ENCODE peak calls at places on chromosome 20, in nine cellular contexts. Y is right lobe of liver; A is OCI-LY7; T is WERI-Rb-1; O is CD8-positive, alpha-beta T cell; H is SJSA1; V is thoracic aorta; Q is fibroblast of pulmonary artery; F is A549. D is an unnamed sample.

GRCh38 chr20:37486186-37486999 is 34.7 kb upstream of the NNAT start:
- DNase-seq in F (no peak), Y (no peak), H (no peak), V (no peak), O (no peak), T (no peak), A (no peak), Q (no peak), D (no peak)

GRCh38 chr20:40073535-40074111 is 615.4 kb downstream of the MAFB start:
- DNase-seq in T (no peak), Q (no peak), F (no peak), A (no peak), O (no peak), Y (no peak), V (no peak), H (no peak), D (peak; percentile 28)

GRCh38 chr20:5864873-5865582 is 85.3 kb downstream of the TRMT6 start:
- DNase-seq in T (no peak), F (no peak), Q (peak; percentile 83), H (no peak), O (no peak), V (no peak), Y (no peak), A (no peak), D (peak; percentile 85)

GRCh38 chr20:1328680-1329330 is at the start of gene SDCBP2:
- DNase-seq in Y (peak; percentile 74), H (no peak), O (no peak), V (no peak), A (no peak), T (no peak), Q (no peak), F (no peak), D (no peak)

GRCh38 chr20:57195023-57195758 is 71.2 kb downstream of the BMP7 start:
- DNase-seq in H (peak; percentile 87), Y (no peak), T (no peak), O (no peak), F (no peak), A (no peak), V (no peak), Q (no peak), D (no peak)

GRCh38 chr20:32959351-32960221 is 44.6 kb downstream of the SUN5 start:
- DNase-seq in O (no peak), H (no peak), Q (no peak), F (no peak), A (no peak), V (no peak), T (no peak), Y (no peak), D (no peak)

GRCh38 chr20:8578191-8578690 is 446.2 kb downstream of the PLCB1 start:
- DNase-seq in T (no peak), V (no peak), A (no peak), O (no peak), Q (no peak), Y (no peak), F (no peak), H (no peak), D (no peak)

GRCh38 chr20:21118138-21118537 is 7.7 kb upstream of the KIZ start:
- DNase-seq in H (no peak), V (no peak), T (no peak), A (no peak), F (no peak), O (no peak), Y (no peak), Q (no peak), D (no peak)

GRCh38 chr20:21099653-21100589 is 6.2 kb downstream of the LINC00237 start:
- DNase-seq in T (no peak), Y (peak; percentile 57), V (no peak), A (peak; percentile 69), H (peak; percentile 39), Q (peak; percentile 10), O (peak; percentile 32), F (no peak), D (no peak)

GRCh38 chr20:38023181-38024085 is 9.8 kb downstream of the TTI1 start:
- DNase-seq in O (no peak), Q (peak; percentile 64), V (no peak), Y (no peak), F (no peak), A (no peak), H (peak; percentile 46), T (no peak), D (peak; percentile 95)

GRCh38 chr20:17882834-17883591 is 85.6 kb downstream of the SNX5 start:
- DNase-seq in F (no peak), V (no peak), A (no peak), Q (no peak), O (no peak), Y (no peak), H (no peak), T (peak; percentile 62), D (no peak)

GRCh38 chr20:20594171-20594530 is 118.3 kb downstream of the RALGAPA2 start:
- DNase-seq in Q (peak; percentile 57), F (peak; percentile 27), H (peak; percentile 2), V (no peak), T (no peak), O (no peak), Y (no peak), A (peak; percentile 38), D (peak; percentile 67)

GRCh38 chr20:64130876-64131275 is 23.5 kb upstream of the NPBWR2 start:
- DNase-seq in F (no peak), O (no peak), Q (no peak), A (no peak), Y (no peak), T (no peak), V (no peak), H (no peak), D (no peak)

GRCh38 chr20:61186771-61187170 is 65.3 kb upstream of the CDH4 start:
- DNase-seq in Q (peak; percentile 33), O (no peak), Y (no peak), V (no peak), A (no peak), T (no peak), H (no peak), F (no peak), D (peak; percentile 53)

GRCh38 chr20:33655164-33655563 is 7.0 kb upstream of the C20orf144 start:
- DNase-seq in F (no peak), O (no peak), A (no peak), T (no peak), V (no peak), Y (no peak), H (no peak), Q (no peak), D (no peak)

GRCh38 chr20:61840661-61841455 is 224.8 kb downstream of the TAF4 start:
- DNase-seq in H (no peak), Y (peak; percentile 3), F (no peak), A (no peak), Q (no peak), T (no peak), O (no peak), V (no peak), D (no peak)

GRCh38 chr20:59932616-59933295 is 681 bp downstream of the SYCP2 start:
- DNase-seq in F (no peak), T (no peak), A (no peak), Q (no peak), H (no peak), Y (no peak), O (no peak), V (no peak), D (no peak)
- H3K4me3 ChIP-seq in F (peak overlapping the region; percentile 66), T (no peak overlapping the region), A (no peak overlapping the region), Q (no peak overlapping the region), H (no peak overlapping the region), Y (no peak overlapping the region), O (peak overlapping the region; percentile 34), V (peak overlapping the region; percentile 90), D (no peak overlapping the region)

GRCh38 chr20:41145317-41145716 is 8.0 kb downstream of the PLCG1 start:
- DNase-seq in V (no peak), F (no peak), Y (no peak), T (no peak), H (no peak), Q (no peak), A (no peak), O (no peak), D (no peak)
- H3K4me3 ChIP-seq in V (no peak overlapping the region), F (no peak overlapping the region), Y (no peak overlapping the region), T (no peak overlapping the region), H (no peak overlapping the region), Q (no peak overlapping the region), A (no peak overlapping the region), O (peak overlapping the region; percentile 29), D (no peak overlapping the region)

GRCh38 chr20:46056970-46057855 is 28.2 kb downstream of the SLC12A5 start:
- DNase-seq in F (no peak), V (no peak), Q (peak; percentile 57), A (no peak), H (peak; percentile 26), T (no peak), Y (peak; percentile 54), O (peak; percentile 25), D (peak; percentile 52)

GRCh38 chr20:46056027-46056833 is 27.2 kb downstream of the SLC12A5 start:
- DNase-seq in O (no peak), Q (no peak), T (no peak), Y (no peak), A (no peak), V (no peak), F (no peak), H (no peak), D (no peak)

GRCh38 chr20:46058656-46059281 is 29.8 kb downstream of the SLC12A5 start:
- DNase-seq in A (no peak), T (no peak), H (no peak), V (no peak), Y (no peak), Q (no peak), O (no peak), F (no peak), D (no peak)

GRCh38 chr20:46060301-46060881 is 29.4 kb downstream of the NCOA5 start:
- DNase-seq in T (no peak), A (peak; percentile 82), V (no peak), Q (peak; percentile 10), O (no peak), Y (no peak), H (no peak), F (no peak), D (no peak)

GRCh38 chr20:46057856-46058655 is 29.0 kb downstream of the SLC12A5 start:
- DNase-seq in T (no peak), O (peak; percentile 11), H (peak; percentile 23), F (no peak), V (no peak), Q (peak; percentile 50), Y (peak; percentile 47), A (no peak), D (peak; percentile 51)
- H3K4me3 ChIP-seq in T (no peak overlapping the region), O (no peak overlapping the region), H (no peak overlapping the region), F (no peak overlapping the region), V (peak overlapping the region; percentile 66), Q (peak overlapping the region; percentile 42), Y (no peak overlapping the region), A (no peak overlapping the region), D (peak overlapping the region; percentile 38)

DNA sequence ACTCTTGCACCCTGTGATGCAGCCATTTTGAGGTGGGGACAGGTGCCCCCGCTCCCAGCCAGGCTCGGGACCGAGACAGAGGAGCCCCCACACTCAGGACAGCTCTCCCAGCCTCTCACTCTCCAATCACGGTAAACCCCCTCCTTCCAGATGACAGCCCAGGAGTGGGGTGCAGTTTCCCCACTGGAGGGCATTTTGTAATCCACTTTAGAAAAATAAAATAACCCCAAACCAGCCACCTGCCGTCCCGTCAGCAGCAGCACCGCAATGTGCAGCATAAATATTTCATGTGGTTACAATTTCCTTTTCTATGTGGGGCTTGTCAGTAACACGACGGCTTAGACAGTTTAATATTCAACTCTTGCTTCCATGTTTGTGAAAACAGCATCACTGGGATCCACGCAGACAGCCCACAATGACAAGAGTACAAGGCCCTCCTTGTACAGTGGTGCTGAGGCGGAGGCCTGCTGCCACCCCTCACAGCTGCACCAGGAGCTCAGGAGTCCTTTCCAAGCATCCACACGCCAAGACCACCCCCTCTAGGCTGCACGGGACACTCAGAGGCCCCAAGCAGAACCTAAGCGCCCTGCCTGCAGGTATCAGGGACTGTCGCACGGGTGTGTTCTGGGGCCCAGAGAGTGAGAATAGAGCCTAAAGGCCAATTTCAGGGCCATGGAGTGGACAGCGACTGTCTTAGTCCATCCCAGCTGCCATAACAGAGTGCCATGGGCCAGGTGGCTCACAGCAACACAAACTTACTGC is 116.7 kb downstream of the JPH2 start:
- DNase-seq in O (peak; percentile 70), H (no peak), A (no peak), Q (no peak), V (no peak), T (no peak), F (no peak), Y (no peak), D (no peak)
- H3K4me3 ChIP-seq in O (peak overlapping the region; percentile 54), H (no peak overlapping the region), A (no peak overlapping the region), Q (no peak overlapping the region), V (no peak overlapping the region), T (no peak overlapping the region), F (no peak overlapping the region), Y (no peak overlapping the region), D (no peak overlapping the region)